ENCODE peak calls at places on chromosomes 13 and 19, in nine cellular contexts. Z is psoas muscle, S is heart right ventricle, Y is endodermal cell, V is BE2C, L is esophagus muscularis mucosa, I is right atrium auricular region, U is transverse colon, K is IMR-90. E is an unnamed sample.

GRCh38 chr19:36046443-36047050 is 7.5 kb downstream of the THAP8 start:
- DNase-seq in Z (no peak), S (no peak), Y (no peak), V (no peak), L (no peak), I (no peak), U (no peak), K (no peak), E (no peak)

GRCh38 chr19:53037101-53038097 is 7.1 kb upstream of the ERVV-2 start:
- DNase-seq in Z (no peak), S (peak), Y (peak), V (peak), L (no peak), I (no peak), U (no peak), K (peak), E (no peak)

GRCh38 chr13:77696863-77697207 is 652 bp upstream of the SLAIN1 start:
- DNase-seq in Z (no peak), S (no peak), Y (no peak), V (no peak), L (no peak), I (no peak), U (no peak), K (no peak), E (no peak)

GRCh38 chr19:10510301-10510802 is 6.9 kb downstream of the S1PR5 start:
- DNase-seq in Z (no peak), S (no peak), Y (peak), V (peak), L (no peak), I (no peak), U (peak), K (no peak), E (peak)

GRCh38 chr19:48997972-48998371 is 4.3 kb downstream of the RUVBL2 start:
- DNase-seq in Z (peak), S (no peak), Y (peak), V (peak), L (no peak), I (no peak), U (peak), K (peak), E (peak)

GRCh38 chr13:45341799-45342584 is 1.0 kb upstream of the TPT1 start:
- DNase-seq in Z (peak), S (no peak), Y (no peak), V (peak), L (no peak), I (peak), U (peak), K (no peak), E (peak)

GRCh38 chr13:46035066-46035465 is 17.5 kb downstream of the ZC3H13 start:
- DNase-seq in Z (no peak), S (no peak), Y (no peak), V (no peak), L (no peak), I (no peak), U (no peak), K (no peak), E (no peak)

GRCh38 chr19:17314007-17314589 is 4.7 kb downstream of the DDA1 start:
- DNase-seq in Z (no peak), S (no peak), Y (no peak), V (no peak), L (no peak), I (no peak), U (no peak), K (no peak), E (no peak)

GRCh38 chr19:19460761-19461265 is 54.5 kb downstream of the TSSK6 start:
- DNase-seq in Z (peak), S (peak), Y (peak), V (peak), L (peak), I (peak), U (peak), K (peak), E (peak)

GRCh38 chr13:27349458-27349857 is 75.0 kb upstream of the GTF3A start:
- DNase-seq in Z (no peak), S (no peak), Y (no peak), V (no peak), L (no peak), I (no peak), U (no peak), K (peak), E (no peak)

GRCh38 chr13:50387124-50387581 is 371.9 kb downstream of the KCNRG start:
- DNase-seq in Z (peak), S (peak), Y (peak), V (peak), L (peak), I (peak), U (peak), K (peak), E (peak)
- TF ChIP-seq CTCF in Z (no peak), S (no peak), Y (peak), V (peak), L (no peak), I (peak), U (no peak), K (peak), E (no peak)

DNA sequence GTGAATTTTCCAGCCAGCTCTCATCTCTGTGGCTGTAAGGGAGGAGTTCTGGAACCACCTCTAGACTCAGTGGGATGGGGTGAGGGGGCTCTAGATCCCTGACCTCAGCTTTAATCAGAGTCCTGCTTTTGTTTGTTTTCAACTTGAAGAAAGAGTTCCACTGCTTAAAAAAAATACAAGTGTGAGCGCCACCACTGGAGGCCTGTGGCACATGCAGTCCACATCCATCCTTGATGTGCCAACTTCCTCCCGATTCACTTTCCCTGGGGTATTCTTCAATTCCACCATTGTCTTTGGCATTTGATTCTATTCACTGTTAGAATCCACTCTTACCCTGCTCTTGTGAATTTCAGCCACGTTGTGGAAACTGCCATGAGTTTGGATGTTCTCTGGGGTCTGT is 62.4 kb upstream of the GJB6 start:
- DNase-seq in Z (no peak), S (no peak), Y (peak), V (no peak), L (no peak), I (no peak), U (no peak), K (no peak), E (no peak)
- H3K4me3 ChIP-seq in Z (no peak), S (no peak), Y (no peak), V (no peak), L (no peak), I (no peak), U (no peak), K (no peak), E (no peak)

DNA sequence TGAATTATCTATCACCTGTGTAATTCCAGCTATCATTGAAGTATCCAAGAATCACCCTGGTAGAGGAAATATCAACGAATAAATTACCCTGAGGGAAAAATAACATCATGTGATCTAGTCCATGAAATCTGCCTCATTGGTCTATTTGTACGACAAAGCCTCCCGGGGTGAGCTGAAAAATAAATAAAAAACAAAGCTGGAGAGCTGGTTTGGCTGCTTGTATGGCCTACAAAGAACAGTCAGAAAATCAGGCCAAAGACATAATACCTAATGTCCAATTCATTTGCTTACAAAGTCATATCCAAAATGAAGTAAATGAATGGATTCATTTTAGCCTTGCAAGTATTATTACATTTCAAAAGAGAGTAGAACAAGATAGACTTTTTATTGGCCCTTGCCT is 449.9 kb downstream of the KLF12 start:
- DNase-seq in Z (no peak), S (no peak), Y (no peak), V (no peak), L (no peak), I (no peak), U (no peak), K (no peak), E (no peak)
- TF ChIP-seq CTCF in Z (no peak), S (no peak), Y (no peak), V (no peak), L (no peak), I (no peak), U (no peak), K (no peak), E (no peak)

GRCh38 chr19:5578094-5578846 is 10.5 kb upstream of the TINCR start:
- DNase-seq in Z (peak), S (peak), Y (peak), V (peak), L (no peak), I (no peak), U (peak), K (peak), E (peak)
- H3K4me3 ChIP-seq in Z (no peak), S (no peak), Y (no peak), V (peak), L (no peak), I (no peak), U (peak), K (no peak), E (no peak)

GRCh38 chr19:3198901-3199700 is 13.4 kb downstream of the NCLN start:
- DNase-seq in Z (no peak), S (no peak), Y (no peak), V (no peak), L (no peak), I (no peak), U (no peak), K (no peak), E (no peak)

GRCh38 chr19:3202346-3202745 is 16.6 kb downstream of the NCLN start:
- DNase-seq in Z (no peak), S (no peak), Y (no peak), V (no peak), L (no peak), I (no peak), U (no peak), K (no peak), E (no peak)

GRCh38 chr19:3203754-3204645 is 18.3 kb downstream of the NCLN start:
- DNase-seq in Z (no peak), S (no peak), Y (no peak), V (no peak), L (no peak), I (no peak), U (no peak), K (no peak), E (no peak)

GRCh38 chr19:3201072-3201700 is 15.5 kb downstream of the NCLN start:
- DNase-seq in Z (no peak), S (no peak), Y (no peak), V (no peak), L (no peak), I (no peak), U (no peak), K (no peak), E (no peak)

GRCh38 chr19:3201911-3202310 is 16.2 kb downstream of the NCLN start:
- DNase-seq in Z (no peak), S (no peak), Y (no peak), V (no peak), L (no peak), I (no peak), U (no peak), K (no peak), E (no peak)
- TF ChIP-seq CTCF in Z (no peak), S (no peak), Y (no peak), V (no peak), L (no peak), I (no peak), U (no peak), K (no peak), E (no peak)

DNA sequence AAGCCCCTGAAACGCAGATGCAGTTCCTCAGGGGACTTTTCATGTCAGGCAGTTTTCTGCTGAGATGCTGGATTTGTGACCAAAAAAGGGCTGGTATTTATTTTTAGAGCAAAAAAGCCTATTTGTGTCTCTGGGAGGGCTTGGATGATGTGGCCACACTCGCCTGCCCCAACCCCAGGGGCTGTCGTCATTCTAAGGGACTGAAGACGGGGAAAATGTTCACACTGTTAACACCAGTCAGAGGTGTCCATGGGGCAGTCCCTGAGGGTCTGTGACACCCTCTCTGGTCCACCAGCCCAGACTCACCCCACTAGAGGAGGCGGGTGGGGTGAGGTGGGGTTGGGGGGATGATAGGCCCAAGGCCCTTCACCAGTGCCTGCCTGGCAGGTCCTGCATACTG is 15.9 kb upstream of the EPHX3 start:
- DNase-seq in Z (no peak), S (peak), Y (no peak), V (no peak), L (no peak), I (no peak), U (no peak), K (peak), E (no peak)
- H3K4me3 ChIP-seq in Z (no peak), S (no peak), Y (no peak), V (no peak), L (no peak), I (no peak), U (no peak), K (no peak), E (no peak)

DNA sequence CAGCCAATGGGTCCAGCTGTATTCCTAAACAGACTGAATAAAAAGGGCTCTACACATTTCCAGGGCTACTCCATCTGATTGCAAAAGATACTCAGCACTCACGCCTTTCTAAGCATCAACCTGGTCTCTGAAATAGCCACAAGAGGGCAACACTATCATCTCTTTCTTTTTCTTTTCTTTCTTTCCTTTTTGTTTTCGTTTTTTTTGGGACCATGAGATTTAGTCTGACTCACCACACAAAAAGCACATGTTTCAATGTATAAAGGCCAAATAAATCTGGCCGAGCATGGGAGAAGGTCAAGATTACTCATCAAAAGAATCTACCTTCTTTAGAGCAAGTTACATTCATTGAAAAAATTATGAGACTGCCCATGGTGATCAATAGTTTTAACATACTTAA is 805.6 kb upstream of the ARGLU1 start:
- DNase-seq in Z (no peak), S (no peak), Y (peak), V (peak), L (no peak), I (no peak), U (no peak), K (peak), E (no peak)
- TF ChIP-seq CTCF in Z (peak), S (peak), Y (peak), V (peak), L (no peak), I (peak), U (no peak), K (peak), E (no peak)

DNA sequence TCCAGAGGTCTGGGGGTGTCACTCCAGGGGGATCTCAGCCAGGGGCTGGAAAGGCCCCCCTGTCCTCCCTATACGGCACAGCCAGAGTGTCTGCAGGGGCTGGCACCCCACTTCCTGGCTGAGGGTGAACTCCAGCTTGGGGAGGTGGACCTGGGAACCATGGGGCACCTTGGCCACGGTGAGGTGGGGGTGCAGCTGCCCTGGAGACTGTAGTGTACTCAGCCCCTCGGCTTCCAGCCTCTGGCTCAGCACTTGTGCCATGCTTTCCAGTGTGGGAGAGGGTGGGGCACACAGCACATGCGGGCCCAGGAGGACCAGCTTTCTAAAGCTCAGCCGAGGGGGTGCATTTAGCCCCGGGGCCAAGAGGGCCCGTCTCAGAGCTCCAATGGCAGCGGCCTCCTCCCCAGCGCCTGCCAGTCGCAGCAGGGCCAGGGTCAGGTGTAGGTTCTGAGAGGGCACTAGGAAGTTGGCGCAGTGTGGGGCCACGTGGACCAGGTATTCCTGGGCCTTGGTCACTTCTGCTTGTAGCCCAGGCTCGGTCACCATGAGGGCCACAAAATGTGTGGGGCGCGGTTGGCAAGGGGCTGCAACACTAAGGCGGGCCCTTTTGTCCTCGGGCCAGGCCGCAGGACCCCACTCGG is 1.4 kb downstream of the LENG9 start:
- DNase-seq in Z (peak), S (no peak), Y (no peak), V (no peak), L (no peak), I (no peak), U (peak), K (no peak), E (peak)
- H3K4me3 ChIP-seq in Z (peak), S (peak), Y (peak), V (peak), L (peak), I (peak), U (peak), K (peak), E (no peak)